ENCODE peak calls at places on chromosomes 2 and 18, in four cellular contexts. One of them, this sample, is unnamed.

GRCh38 chr2:86337235-86338099 is at the start of gene REEP1:
- DNase-seq in OCI-LY7: no peak
- DNase-seq in GM04504: no peak
- DNase-seq in fibroblast of mammary gland: no peak
- DNase-seq in this sample: peak; percentile 52

GRCh38 chr2:163774862-163775261 is 39.1 kb upstream of the FIGN start:
- DNase-seq in GM04504: peak; percentile 66
- DNase-seq in fibroblast of mammary gland: peak; percentile 91
- DNase-seq in OCI-LY7: no peak
- DNase-seq in this sample: no peak

GRCh38 chr2:127721978-127722355 is 20.7 kb downstream of the SFT2D3 start:
- DNase-seq in OCI-LY7: no peak
- DNase-seq in fibroblast of mammary gland: no peak
- DNase-seq in GM04504: no peak
- DNase-seq in this sample: no peak

GRCh38 chr18:987325-988186 is 82.9 kb downstream of the ADCYAP1 start:
- DNase-seq in fibroblast of mammary gland: peak; percentile 47
- DNase-seq in OCI-LY7: no peak
- DNase-seq in GM04504: peak; percentile 43
- DNase-seq in this sample: no peak

GRCh38 chr2:2324565-2325101 is 6.4 kb downstream of the MYT1L start:
- DNase-seq in fibroblast of mammary gland: no peak
- DNase-seq in OCI-LY7: no peak
- DNase-seq in GM04504: no peak
- DNase-seq in this sample: peak; percentile 81

GRCh38 chr2:46076251-46076650 is 221.0 kb upstream of the EPAS1 start:
- DNase-seq in fibroblast of mammary gland: peak; percentile 72
- DNase-seq in GM04504: peak; percentile 70
- DNase-seq in OCI-LY7: no peak
- DNase-seq in this sample: no peak

GRCh38 chr18:70491734-70492348 is 203.0 kb downstream of the SOCS6 start:
- DNase-seq in fibroblast of mammary gland: peak; percentile 50
- DNase-seq in GM04504: peak; percentile 26
- DNase-seq in OCI-LY7: peak; percentile 24
- DNase-seq in this sample: peak; percentile 87

GRCh38 chr2:134359367-134360081 is 105.7 kb downstream of the MGAT5 start:
- DNase-seq in OCI-LY7: no peak
- DNase-seq in GM04504: no peak
- DNase-seq in fibroblast of mammary gland: no peak
- DNase-seq in this sample: peak; percentile 89

GRCh38 chr2:236677368-236677767 is 107.7 kb downstream of the ACKR3 start:
- DNase-seq in OCI-LY7: no peak
- DNase-seq in GM04504: no peak
- DNase-seq in fibroblast of mammary gland: no peak
- DNase-seq in this sample: peak; percentile 31

GRCh38 chr2:219274392-219274921 is 4.7 kb upstream of the DNAJB2 start:
- DNase-seq in fibroblast of mammary gland: peak; percentile 61
- DNase-seq in GM04504: peak; percentile 72
- DNase-seq in OCI-LY7: no peak
- DNase-seq in this sample: peak; percentile 10

GRCh38 chr2:119438128-119438656 is 6.5 kb downstream of the TMEM37 start:
- DNase-seq in fibroblast of mammary gland: no peak
- DNase-seq in OCI-LY7: no peak
- DNase-seq in GM04504: no peak
- DNase-seq in this sample: peak; percentile 32

GRCh38 chr18:8744656-8745055 is 39.3 kb downstream of the MTCL1 start:
- DNase-seq in OCI-LY7: peak; percentile 95
- DNase-seq in GM04504: no peak
- DNase-seq in fibroblast of mammary gland: no peak
- DNase-seq in this sample: no peak

GRCh38 chr2:238974061-238974460 is 126.2 kb downstream of the TWIST2 start:
- DNase-seq in OCI-LY7: no peak
- DNase-seq in fibroblast of mammary gland: peak; percentile 80
- DNase-seq in GM04504: no peak
- DNase-seq in this sample: no peak

GRCh38 chr2:214127178-214127970 is 283.5 kb upstream of the VWC2L start:
- DNase-seq in GM04504: peak; percentile 62
- DNase-seq in fibroblast of mammary gland: peak; percentile 89
- DNase-seq in OCI-LY7: no peak
- DNase-seq in this sample: peak; percentile 39

GRCh38 chr2:179410552-179411356 is 146.1 kb upstream of the SESTD1 start:
- DNase-seq in OCI-LY7: peak; percentile 76
- DNase-seq in GM04504: peak; percentile 32
- DNase-seq in fibroblast of mammary gland: peak; percentile 73
- DNase-seq in this sample: peak; percentile 76

GRCh38 chr2:43123981-43124666 is 102.3 kb downstream of the ZFP36L2 start:
- DNase-seq in GM04504: no peak
- DNase-seq in OCI-LY7: no peak
- DNase-seq in fibroblast of mammary gland: no peak
- DNase-seq in this sample: no peak

GRCh38 chr2:233385489-233386044 is 31.3 kb downstream of the DGKD start:
- DNase-seq in OCI-LY7: peak; percentile 72
- DNase-seq in fibroblast of mammary gland: no peak
- DNase-seq in GM04504: no peak
- DNase-seq in this sample: no peak

GRCh38 chr2:20977497-20977896 is 66.4 kb downstream of the APOB start:
- DNase-seq in fibroblast of mammary gland: no peak
- DNase-seq in OCI-LY7: no peak
- DNase-seq in GM04504: no peak
- DNase-seq in this sample: no peak

GRCh38 chr2:158138255-158138654 is 36.6 kb downstream of the UPP2 start:
- DNase-seq in fibroblast of mammary gland: no peak
- DNase-seq in GM04504: no peak
- DNase-seq in OCI-LY7: no peak
- DNase-seq in this sample: no peak